ENCODE peak calls at places on chromosome 21, in seven cellular contexts. A is sigmoid colon, I is Panc1, G is GM12878, P is transverse colon, U is HCT116, Q is breast epithelium. T is an unnamed sample.
A peak's percentile ranks its signal among the peaks of the same experiment; 100 is the strongest.

GRCh38 chr21:16913010-16913409 is 599.8 kb upstream of the CXADR start:
- DNase-seq in G (no peak), P (no peak), U (no peak), A (no peak), Q (no peak), I (no peak), T (no peak)

GRCh38 chr21:15730484-15731242 is 881 bp downstream of the USP25 start:
- DNase-seq in A (no peak), I (no peak), Q (no peak), G (no peak), P (no peak), U (no peak), T (peak; percentile 56)

GRCh38 chr21:37060296-37060695 is 12.6 kb downstream of the PIGP start:
- DNase-seq in I (peak; percentile 83), U (peak; percentile 82), G (no peak), Q (no peak), P (peak; percentile 68), A (no peak), T (peak; percentile 77)

GRCh38 chr21:29436143-29436542 is 137.4 kb downstream of the BACH1 start:
- DNase-seq in I (no peak), U (no peak), G (no peak), Q (no peak), P (no peak), A (no peak), T (no peak)

GRCh38 chr21:35377505-35378090 is 328.5 kb upstream of the RUNX1 start:
- DNase-seq in U (no peak), Q (no peak), G (no peak), P (no peak), A (no peak), I (no peak), T (peak; percentile 75)

GRCh38 chr21:15849925-15850324 is 120.1 kb downstream of the USP25 start:
- DNase-seq in G (no peak), I (no peak), U (no peak), A (no peak), P (no peak), Q (no peak), T (no peak)

GRCh38 chr21:34835526-34835925 is 166.7 kb downstream of the CLIC6 start:
- DNase-seq in A (peak; percentile 82), I (no peak), U (no peak), Q (no peak), P (peak; percentile 23), G (no peak), T (no peak)

GRCh38 chr21:36156815-36157670 is at the start of gene DOP1B:
- DNase-seq in U (no peak), I (no peak), A (no peak), G (no peak), Q (no peak), P (peak; percentile 67), T (peak; percentile 23)

GRCh38 chr21:25171438-25171837 is 435.8 kb downstream of the MRPL39 start:
- DNase-seq in I (no peak), P (no peak), A (no peak), U (no peak), G (no peak), Q (no peak), T (no peak)

GRCh38 chr21:17821121-17821520 is 2.0 kb upstream of the C21orf91 start:
- DNase-seq in U (no peak), Q (no peak), I (no peak), P (no peak), A (no peak), G (no peak), T (no peak)

GRCh38 chr21:25298512-25299491 is 308.5 kb downstream of the MRPL39 start:
- DNase-seq in A (no peak), G (peak; percentile 93), Q (no peak), I (no peak), U (no peak), P (no peak), T (no peak)

GRCh38 chr21:36692125-36692843 is 6.6 kb upstream of the SIM2 start:
- DNase-seq in I (no peak), A (no peak), Q (no peak), U (no peak), G (no peak), P (no peak), T (no peak)

GRCh38 chr21:14968821-14969220 is 96.0 kb downstream of the NRIP1 start:
- DNase-seq in A (no peak), U (no peak), Q (no peak), P (no peak), I (no peak), G (no peak), T (no peak)

GRCh38 chr21:15761508-15762100 is 31.8 kb downstream of the USP25 start:
- DNase-seq in Q (no peak), I (no peak), P (peak; percentile 83), A (no peak), G (no peak), U (no peak), T (no peak)

GRCh38 chr21:30444204-30444603 is 4.1 kb downstream of the KRTAP15-1 start:
- DNase-seq in G (no peak), Q (no peak), A (no peak), P (no peak), I (no peak), U (no peak), T (no peak)

GRCh38 chr21:35581640-35582039 is 478.7 kb downstream of the SETD4 start:
- DNase-seq in I (no peak), P (no peak), G (no peak), U (no peak), Q (no peak), A (no peak), T (no peak)

GRCh38 chr21:27321791-27322190 is 354.9 kb upstream of the ADAMTS5 start:
- DNase-seq in U (no peak), G (no peak), A (no peak), I (no peak), P (no peak), Q (no peak), T (no peak)

GRCh38 chr21:25487046-25487594 is 120.2 kb downstream of the MRPL39 start:
- DNase-seq in G (peak; percentile 96), U (no peak), I (no peak), Q (no peak), A (no peak), P (no peak), T (no peak)

GRCh38 chr21:17834639-17835354 is 15.6 kb upstream of the C21orf91 start:
- DNase-seq in U (no peak), P (no peak), A (no peak), I (no peak), Q (no peak), G (no peak), T (no peak)

GRCh38 chr21:36733857-36734256 is 34.9 kb downstream of the SIM2 start:
- DNase-seq in G (no peak), P (no peak), U (no peak), I (no peak), A (no peak), Q (no peak), T (no peak)

GRCh38 chr21:32452641-32453040 is 40.1 kb downstream of the EVA1C start:
- DNase-seq in P (no peak), Q (no peak), U (no peak), A (no peak), G (no peak), I (no peak), T (no peak)
- H3K4me1 ChIP-seq in P (peaks cover 16% of the 10 kb centered on the region), Q (peaks cover 28% of the 10 kb centered on the region), U (peaks cover 37% of the 10 kb centered on the region), A (peaks cover 40% of the 10 kb centered on the region), G (no peaks in the 10 kb centered on the region), I (peaks cover 3% of the 10 kb centered on the region), T (peaks cover 20% of the 10 kb centered on the region)

DNA sequence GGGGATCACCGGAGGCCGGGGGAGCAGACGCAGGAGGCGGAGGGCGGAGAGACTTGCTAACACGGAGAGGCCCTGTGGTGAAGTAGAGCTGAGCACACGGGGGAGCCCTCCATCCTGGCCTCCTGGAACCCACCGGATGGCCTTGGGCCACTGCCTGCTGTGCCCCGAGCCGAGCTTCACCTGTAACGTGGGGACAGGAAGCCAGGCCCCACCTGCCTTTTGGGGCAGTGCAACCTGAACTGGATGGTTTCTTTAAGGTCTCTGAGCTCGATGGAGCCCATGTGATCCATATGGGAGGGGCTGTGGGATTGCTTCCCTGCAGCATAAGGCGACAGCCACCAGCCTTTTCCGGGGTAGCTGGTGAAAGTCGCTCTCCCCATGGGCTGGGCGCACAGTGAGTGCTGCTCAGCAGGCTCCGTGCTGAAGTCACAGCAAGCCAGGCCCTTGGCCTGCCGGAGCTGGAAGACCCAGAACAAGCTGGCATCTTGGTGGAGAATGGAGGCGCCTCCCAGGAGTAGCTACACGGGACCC is 35.8 kb downstream of the TFF3 start:
- DNase-seq in U (no peak), Q (no peak), I (no peak), A (no peak), P (no peak), G (no peak), T (no peak)
- TF ChIP-seq POLR2AphosphoS5 in U (no peak), Q (no peak), I (no peak), A (no peak), P (no peak), G (no peak), T (no peak)

DNA sequence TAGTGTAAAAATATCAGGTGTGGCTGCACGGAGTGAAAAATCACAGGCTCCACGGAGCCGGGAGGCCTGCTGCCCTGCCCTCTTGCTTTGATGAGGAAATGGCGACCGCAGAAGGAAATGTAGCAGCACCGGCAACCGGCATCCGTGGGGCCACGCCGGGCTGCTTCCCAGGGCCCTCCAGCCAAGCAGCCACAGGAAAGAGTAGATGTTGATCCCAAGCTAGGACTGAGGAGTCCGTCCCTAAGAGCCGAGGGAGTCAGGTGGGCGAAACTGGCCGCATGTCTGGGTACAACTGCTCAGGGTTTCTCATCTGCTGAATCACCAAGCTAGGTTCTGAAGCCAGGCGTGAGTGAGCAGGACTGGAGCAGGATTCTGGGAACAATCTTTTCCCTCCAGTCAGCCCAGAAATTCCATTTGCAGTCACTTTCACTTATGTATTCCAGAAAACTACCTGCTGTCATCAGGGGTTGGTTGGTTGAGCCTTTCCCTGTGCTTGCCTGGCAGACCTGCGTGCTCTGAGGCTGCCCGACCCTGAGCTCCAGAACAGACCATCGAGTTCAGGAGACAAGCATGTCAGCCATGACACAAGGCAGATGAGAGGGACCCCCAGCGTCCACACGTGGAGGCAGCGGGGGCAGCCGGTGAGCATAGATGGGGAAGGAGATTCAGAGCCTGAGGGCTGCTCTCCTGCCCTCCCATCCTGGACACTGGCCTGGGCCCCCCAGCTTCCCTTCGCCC is 5.8 kb upstream of the ITGB2 start:
- DNase-seq in G (no peak), Q (no peak), P (no peak), U (no peak), I (no peak), A (no peak), T (no peak)
- H3K4me1 ChIP-seq in G (peaks cover 43% of the 10 kb centered on the region), Q (peaks cover 8% of the 10 kb centered on the region), P (peaks cover 15% of the 10 kb centered on the region), U (peaks cover 20% of the 10 kb centered on the region), I (peaks cover 27% of the 10 kb centered on the region), A (peaks cover 9% of the 10 kb centered on the region), T (peaks cover 27% of the 10 kb centered on the region)

GRCh38 chr21:38119793-38120192 is 137.0 kb upstream of the KCNJ15 start:
- DNase-seq in G (no peak), Q (no peak), I (no peak), U (no peak), P (no peak), A (no peak), T (no peak)

GRCh38 chr21:38123626-38124025 is 133.2 kb upstream of the KCNJ15 start:
- DNase-seq in U (no peak), I (no peak), A (no peak), Q (no peak), G (no peak), P (no peak), T (no peak)

GRCh38 chr21:38121888-38122705 is 134.7 kb upstream of the KCNJ15 start:
- DNase-seq in I (no peak), G (no peak), A (no peak), Q (no peak), U (no peak), P (no peak), T (no peak)

GRCh38 chr21:38115870-38116269 is 140.9 kb upstream of the KCNJ15 start:
- DNase-seq in U (no peak), P (no peak), G (no peak), Q (no peak), I (no peak), A (no peak), T (no peak)

GRCh38 chr21:38120984-38121855 is 135.6 kb upstream of the KCNJ15 start:
- DNase-seq in G (no peak), P (no peak), U (no peak), A (no peak), I (no peak), Q (no peak), T (no peak)
- TF ChIP-seq POLR2AphosphoS5 in G (no peak), P (no peak), U (no peak), A (no peak), I (no peak), Q (no peak), T (no peak)

T was measured in endothelial cell of umbilical vein.